ENCODE peak calls at places on chromosomes 13 and 19, in ten cellular contexts. One of them, this sample, is unnamed. For H3K9me3, the result is how much of the 10 kb centered on the place peaks cover.

GRCh38 chr19:48713041-48713863 is 6.3 kb downstream of the MAMSTR start:
- DNase-seq in OCI-LY7: peak
- DNase-seq in tibial nerve: no peak
- DNase-seq in mucosa of descending colon: peak
- DNase-seq in ascending aorta: no peak
- DNase-seq in Caco-2: peak
- DNase-seq in AG04450: no peak
- DNase-seq in colonic mucosa: no peak
- DNase-seq in thoracic aorta: no peak
- DNase-seq in left ventricle myocardium inferior: no peak
- DNase-seq in this sample: no peak

GRCh38 chr19:2315818-2316353 is 7.9 kb upstream of the LINGO3 start:
- DNase-seq in OCI-LY7: peak
- DNase-seq in tibial nerve: peak
- DNase-seq in mucosa of descending colon: peak
- DNase-seq in ascending aorta: peak
- DNase-seq in Caco-2: no peak
- DNase-seq in AG04450: no peak
- DNase-seq in colonic mucosa: peak
- DNase-seq in thoracic aorta: no peak
- DNase-seq in left ventricle myocardium inferior: peak
- DNase-seq in this sample: no peak

GRCh38 chr19:53980553-53981407 is 10.7 kb upstream of the CACNG6 start:
- DNase-seq in OCI-LY7: no peak
- DNase-seq in tibial nerve: no peak
- DNase-seq in mucosa of descending colon: no peak
- DNase-seq in ascending aorta: no peak
- DNase-seq in Caco-2: no peak
- DNase-seq in AG04450: no peak
- DNase-seq in colonic mucosa: peak
- DNase-seq in thoracic aorta: no peak
- DNase-seq in left ventricle myocardium inferior: no peak
- DNase-seq in this sample: no peak

GRCh38 chr19:33879818-33880575 is 83.3 kb downstream of the KCTD15 start:
- DNase-seq in OCI-LY7: no peak
- DNase-seq in tibial nerve: no peak
- DNase-seq in mucosa of descending colon: no peak
- DNase-seq in ascending aorta: no peak
- DNase-seq in Caco-2: no peak
- DNase-seq in AG04450: no peak
- DNase-seq in colonic mucosa: no peak
- DNase-seq in thoracic aorta: no peak
- DNase-seq in left ventricle myocardium inferior: peak
- DNase-seq in this sample: no peak

GRCh38 chr13:109146912-109147624 is 517.7 kb downstream of the MYO16 start:
- DNase-seq in OCI-LY7: no peak
- DNase-seq in tibial nerve: no peak
- DNase-seq in mucosa of descending colon: no peak
- DNase-seq in ascending aorta: no peak
- DNase-seq in Caco-2: no peak
- DNase-seq in AG04450: peak
- DNase-seq in colonic mucosa: no peak
- DNase-seq in thoracic aorta: no peak
- DNase-seq in left ventricle myocardium inferior: no peak
- DNase-seq in this sample: no peak

GRCh38 chr13:84263354-84264069 is 381.2 kb upstream of the SLITRK1 start:
- DNase-seq in OCI-LY7: no peak
- DNase-seq in tibial nerve: no peak
- DNase-seq in mucosa of descending colon: no peak
- DNase-seq in ascending aorta: no peak
- DNase-seq in Caco-2: no peak
- DNase-seq in AG04450: no peak
- DNase-seq in colonic mucosa: no peak
- DNase-seq in thoracic aorta: no peak
- DNase-seq in left ventricle myocardium inferior: no peak
- DNase-seq in this sample: no peak

GRCh38 chr19:37809366-37809765 is 30.0 kb upstream of the ZNF573 start:
- DNase-seq in OCI-LY7: no peak
- DNase-seq in tibial nerve: no peak
- DNase-seq in mucosa of descending colon: no peak
- DNase-seq in ascending aorta: no peak
- DNase-seq in Caco-2: no peak
- DNase-seq in AG04450: no peak
- DNase-seq in colonic mucosa: no peak
- DNase-seq in thoracic aorta: no peak
- DNase-seq in left ventricle myocardium inferior: no peak
- DNase-seq in this sample: no peak

GRCh38 chr19:52248256-52248655 is 21.1 kb upstream of the ZNF766 start:
- DNase-seq in OCI-LY7: peak
- DNase-seq in tibial nerve: peak
- DNase-seq in mucosa of descending colon: peak
- DNase-seq in ascending aorta: no peak
- DNase-seq in Caco-2: peak
- DNase-seq in AG04450: no peak
- DNase-seq in colonic mucosa: peak
- DNase-seq in thoracic aorta: no peak
- DNase-seq in left ventricle myocardium inferior: peak
- DNase-seq in this sample: peak

GRCh38 chr13:108895220-108895704 is 265.9 kb downstream of the MYO16 start:
- DNase-seq in OCI-LY7: peak
- DNase-seq in tibial nerve: no peak
- DNase-seq in mucosa of descending colon: no peak
- DNase-seq in ascending aorta: no peak
- DNase-seq in Caco-2: no peak
- DNase-seq in AG04450: no peak
- DNase-seq in colonic mucosa: no peak
- DNase-seq in thoracic aorta: no peak
- DNase-seq in left ventricle myocardium inferior: no peak
- DNase-seq in this sample: no peak

GRCh38 chr13:46468570-46468969 is 81.5 kb upstream of the RUBCNL start:
- DNase-seq in OCI-LY7: no peak
- DNase-seq in tibial nerve: no peak
- DNase-seq in mucosa of descending colon: no peak
- DNase-seq in ascending aorta: no peak
- DNase-seq in Caco-2: no peak
- DNase-seq in AG04450: no peak
- DNase-seq in colonic mucosa: no peak
- DNase-seq in thoracic aorta: no peak
- DNase-seq in left ventricle myocardium inferior: no peak
- DNase-seq in this sample: no peak

GRCh38 chr13:99689955-99690354 is 188.7 kb downstream of the TM9SF2 start:
- DNase-seq in OCI-LY7: no peak
- DNase-seq in tibial nerve: no peak
- DNase-seq in mucosa of descending colon: no peak
- DNase-seq in ascending aorta: no peak
- DNase-seq in Caco-2: no peak
- DNase-seq in AG04450: no peak
- DNase-seq in colonic mucosa: no peak
- DNase-seq in thoracic aorta: no peak
- DNase-seq in left ventricle myocardium inferior: no peak
- DNase-seq in this sample: no peak

GRCh38 chr13:28031220-28031903 is 42.9 kb upstream of the URAD start:
- DNase-seq in OCI-LY7: no peak
- DNase-seq in tibial nerve: no peak
- DNase-seq in mucosa of descending colon: peak
- DNase-seq in ascending aorta: no peak
- DNase-seq in Caco-2: no peak
- DNase-seq in AG04450: no peak
- DNase-seq in colonic mucosa: no peak
- DNase-seq in thoracic aorta: no peak
- DNase-seq in left ventricle myocardium inferior: peak
- DNase-seq in this sample: no peak

GRCh38 chr13:21069561-21070004 is 8.2 kb upstream of the LATS2 start:
- DNase-seq in OCI-LY7: no peak
- DNase-seq in tibial nerve: no peak
- DNase-seq in mucosa of descending colon: no peak
- DNase-seq in ascending aorta: no peak
- DNase-seq in Caco-2: peak
- DNase-seq in AG04450: peak
- DNase-seq in colonic mucosa: no peak
- DNase-seq in thoracic aorta: no peak
- DNase-seq in left ventricle myocardium inferior: peak
- DNase-seq in this sample: no peak

GRCh38 chr19:7869453-7869909 is 4.7 kb downstream of the PRR36 start:
- DNase-seq in OCI-LY7: peak
- DNase-seq in tibial nerve: no peak
- DNase-seq in mucosa of descending colon: peak
- DNase-seq in ascending aorta: no peak
- DNase-seq in Caco-2: peak
- DNase-seq in AG04450: no peak
- DNase-seq in colonic mucosa: peak
- DNase-seq in thoracic aorta: no peak
- DNase-seq in left ventricle myocardium inferior: peak
- DNase-seq in this sample: peak

GRCh38 chr19:23305555-23305954 is 55.4 kb upstream of the ZNF724 start:
- DNase-seq in OCI-LY7: peak
- DNase-seq in tibial nerve: no peak
- DNase-seq in mucosa of descending colon: no peak
- DNase-seq in ascending aorta: no peak
- DNase-seq in Caco-2: no peak
- DNase-seq in AG04450: no peak
- DNase-seq in colonic mucosa: no peak
- DNase-seq in thoracic aorta: no peak
- DNase-seq in left ventricle myocardium inferior: no peak
- DNase-seq in this sample: no peak
- TF ChIP-seq CTCF in OCI-LY7: peak
- TF ChIP-seq CTCF in tibial nerve: no peak
- TF ChIP-seq CTCF in mucosa of descending colon: no peak
- TF ChIP-seq CTCF in ascending aorta: no peak
- TF ChIP-seq CTCF in Caco-2: no peak
- TF ChIP-seq CTCF in AG04450: no peak
- TF ChIP-seq CTCF in colonic mucosa: no peak
- TF ChIP-seq CTCF in thoracic aorta: no peak
- TF ChIP-seq CTCF in left ventricle myocardium inferior: no peak
- TF ChIP-seq CTCF in this sample: peak

GRCh38 chr13:110790371-110790770 is 76.9 kb downstream of the ING1 start:
- DNase-seq in OCI-LY7: no peak
- DNase-seq in tibial nerve: no peak
- DNase-seq in mucosa of descending colon: no peak
- DNase-seq in ascending aorta: no peak
- DNase-seq in Caco-2: no peak
- DNase-seq in AG04450: no peak
- DNase-seq in colonic mucosa: no peak
- DNase-seq in thoracic aorta: no peak
- DNase-seq in left ventricle myocardium inferior: no peak
- DNase-seq in this sample: no peak

GRCh38 chr13:110799246-110800236 is 86.0 kb downstream of the ING1 start:
- DNase-seq in OCI-LY7: no peak
- DNase-seq in tibial nerve: peak
- DNase-seq in mucosa of descending colon: no peak
- DNase-seq in ascending aorta: peak
- DNase-seq in Caco-2: no peak
- DNase-seq in AG04450: peak
- DNase-seq in colonic mucosa: no peak
- DNase-seq in thoracic aorta: no peak
- DNase-seq in left ventricle myocardium inferior: no peak
- DNase-seq in this sample: no peak

GRCh38 chr13:110797230-110797877 is 83.9 kb downstream of the ING1 start:
- DNase-seq in OCI-LY7: no peak
- DNase-seq in tibial nerve: no peak
- DNase-seq in mucosa of descending colon: no peak
- DNase-seq in ascending aorta: no peak
- DNase-seq in Caco-2: no peak
- DNase-seq in AG04450: no peak
- DNase-seq in colonic mucosa: no peak
- DNase-seq in thoracic aorta: no peak
- DNase-seq in left ventricle myocardium inferior: no peak
- DNase-seq in this sample: no peak

GRCh38 chr13:110798595-110798994 is 85.1 kb downstream of the ING1 start:
- DNase-seq in OCI-LY7: no peak
- DNase-seq in tibial nerve: no peak
- DNase-seq in mucosa of descending colon: no peak
- DNase-seq in ascending aorta: no peak
- DNase-seq in Caco-2: no peak
- DNase-seq in AG04450: no peak
- DNase-seq in colonic mucosa: no peak
- DNase-seq in thoracic aorta: no peak
- DNase-seq in left ventricle myocardium inferior: no peak
- DNase-seq in this sample: no peak

GRCh38 chr13:110794209-110794608 is 80.7 kb downstream of the ING1 start:
- DNase-seq in OCI-LY7: no peak
- DNase-seq in tibial nerve: no peak
- DNase-seq in mucosa of descending colon: no peak
- DNase-seq in ascending aorta: no peak
- DNase-seq in Caco-2: no peak
- DNase-seq in AG04450: no peak
- DNase-seq in colonic mucosa: no peak
- DNase-seq in thoracic aorta: no peak
- DNase-seq in left ventricle myocardium inferior: no peak
- DNase-seq in this sample: no peak
- H3K9me3 ChIP-seq in OCI-LY7: under half
- H3K9me3 ChIP-seq in tibial nerve: under half
- H3K9me3 ChIP-seq in mucosa of descending colon: under half
- H3K9me3 ChIP-seq in ascending aorta: under half
- H3K9me3 ChIP-seq in Caco-2: under half
- H3K9me3 ChIP-seq in AG04450: under half
- H3K9me3 ChIP-seq in colonic mucosa: under half
- H3K9me3 ChIP-seq in thoracic aorta: under half
- H3K9me3 ChIP-seq in left ventricle myocardium inferior: under half
- H3K9me3 ChIP-seq in this sample: under half

GRCh38 chr13:53775807-53776206 is 747.2 kb downstream of the OLFM4 start:
- DNase-seq in OCI-LY7: no peak
- DNase-seq in tibial nerve: no peak
- DNase-seq in mucosa of descending colon: no peak
- DNase-seq in ascending aorta: no peak
- DNase-seq in Caco-2: no peak
- DNase-seq in AG04450: no peak
- DNase-seq in colonic mucosa: no peak
- DNase-seq in thoracic aorta: no peak
- DNase-seq in left ventricle myocardium inferior: no peak
- DNase-seq in this sample: no peak
- TF ChIP-seq CTCF in OCI-LY7: no peak
- TF ChIP-seq CTCF in tibial nerve: no peak
- TF ChIP-seq CTCF in mucosa of descending colon: no peak
- TF ChIP-seq CTCF in ascending aorta: no peak
- TF ChIP-seq CTCF in Caco-2: no peak
- TF ChIP-seq CTCF in AG04450: no peak
- TF ChIP-seq CTCF in colonic mucosa: no peak
- TF ChIP-seq CTCF in thoracic aorta: no peak
- TF ChIP-seq CTCF in left ventricle myocardium inferior: no peak
- TF ChIP-seq CTCF in this sample: no peak

DNA sequence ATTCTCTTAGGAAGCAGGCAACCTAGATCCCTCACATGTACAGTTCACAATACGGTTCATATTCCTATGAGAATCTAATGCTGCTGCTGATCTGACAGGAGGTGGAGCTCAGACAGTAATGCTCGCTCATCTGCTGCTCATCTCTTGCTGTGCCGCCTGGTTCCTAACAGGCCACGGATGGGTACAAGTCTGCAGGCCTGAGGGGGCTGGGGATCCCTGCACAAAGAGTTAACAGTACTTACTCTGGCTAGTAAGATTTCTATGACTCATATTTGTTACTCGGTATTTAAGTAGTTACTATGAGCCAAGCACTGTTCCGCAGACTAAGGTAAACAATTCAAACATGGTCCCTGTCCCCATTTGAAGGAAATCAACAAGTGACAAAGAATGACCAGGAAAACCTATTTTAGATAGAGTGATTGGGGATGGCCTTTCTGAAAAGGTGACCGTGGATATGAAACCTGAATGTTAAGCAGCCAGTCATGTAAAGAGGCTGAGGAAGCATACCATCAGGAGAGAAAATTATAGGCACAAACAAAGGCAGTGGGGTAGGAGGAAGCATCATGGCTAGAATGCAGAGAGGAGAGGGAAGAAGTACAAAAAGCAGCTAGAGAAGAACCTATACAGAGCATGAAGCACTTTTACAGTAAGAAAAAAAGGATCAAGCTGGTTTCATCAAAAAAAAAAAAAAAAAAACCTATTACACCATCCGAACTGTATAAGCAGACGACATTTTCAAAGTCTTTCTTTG is 20.6 kb upstream of the WBP4 start:
- DNase-seq in OCI-LY7: no peak
- DNase-seq in tibial nerve: no peak
- DNase-seq in mucosa of descending colon: no peak
- DNase-seq in ascending aorta: no peak
- DNase-seq in Caco-2: no peak
- DNase-seq in AG04450: no peak
- DNase-seq in colonic mucosa: no peak
- DNase-seq in thoracic aorta: no peak
- DNase-seq in left ventricle myocardium inferior: no peak
- DNase-seq in this sample: no peak
- H3K9me3 ChIP-seq in OCI-LY7: under half
- H3K9me3 ChIP-seq in tibial nerve: under half
- H3K9me3 ChIP-seq in mucosa of descending colon: under half
- H3K9me3 ChIP-seq in ascending aorta: under half
- H3K9me3 ChIP-seq in Caco-2: under half
- H3K9me3 ChIP-seq in AG04450: under half
- H3K9me3 ChIP-seq in colonic mucosa: under half
- H3K9me3 ChIP-seq in thoracic aorta: under half
- H3K9me3 ChIP-seq in left ventricle myocardium inferior: under half
- H3K9me3 ChIP-seq in this sample: under half

This sample was measured in CD4-positive, alpha-beta T cell.